ENCODE peak calls at places on chromosomes 3 and 15, in four cellular contexts. E is psoas muscle, K is HCT116, U is fibroblast of mammary gland. N is an unnamed sample.

GRCh38 chr3:12544652-12545472 is 437 bp downstream of the MKRN2OS start:
- DNase-seq in U (no peak), K (no peak), E (no peak), N (no peak)

GRCh38 chr3:103385991-103386390 is 951.2 kb downstream of the ZPLD1 start:
- DNase-seq in U (no peak), K (no peak), E (no peak), N (no peak)

GRCh38 chr3:129106320-129106719 is 15.3 kb downstream of the RAB43 start:
- DNase-seq in K (no peak), U (no peak), E (no peak), N (no peak)

GRCh38 chr3:117853923-117854322 is 1144.3 kb downstream of the TUSC7 start:
- DNase-seq in E (no peak), U (peak; percentile 88), K (no peak), N (peak; percentile 30)

GRCh38 chr3:156843071-156843808 is 17.1 kb downstream of the LEKR1 start:
- DNase-seq in E (no peak), K (no peak), U (no peak), N (no peak)

GRCh38 chr15:74768771-74769342 is 13.0 kb upstream of the CSK start:
- DNase-seq in U (peak; percentile 49), K (peak; percentile 42), E (no peak), N (peak; percentile 60)

GRCh38 chr3:35773398-35773797 is 134.1 kb downstream of the ARPP21 start:
- DNase-seq in E (no peak), K (no peak), U (no peak), N (no peak)

GRCh38 chr15:78398076-78398825 is 39.8 kb upstream of the IREB2 start:
- DNase-seq in K (no peak), E (no peak), U (no peak), N (no peak)

GRCh38 chr3:99858461-99858860 is 40.8 kb downstream of the CMSS1 start:
- DNase-seq in K (no peak), E (no peak), U (no peak), N (no peak)

GRCh38 chr3:12507871-12508281 is 23.6 kb downstream of the TSEN2 start:
- DNase-seq in E (peak; percentile 40), K (no peak), U (peak; percentile 94), N (peak; percentile 45)

GRCh38 chr3:8769088-8769822 is at the start of gene OXTR:
- DNase-seq in E (peak; percentile 57), U (peak; percentile 62), K (no peak), N (peak; percentile 79)

GRCh38 chr3:108377384-108377783 is 81.0 kb downstream of the HHLA2 start:
- DNase-seq in E (no peak), U (no peak), K (no peak), N (no peak)

GRCh38 chr3:108381531-108381930 is 85.2 kb downstream of the HHLA2 start:
- DNase-seq in U (no peak), K (no peak), E (no peak), N (no peak)

GRCh38 chr3:108383306-108383705 is 87.0 kb downstream of the HHLA2 start:
- DNase-seq in U (no peak), E (no peak), K (no peak), N (no peak)

GRCh38 chr3:108378153-108378951 is 82.0 kb downstream of the HHLA2 start:
- DNase-seq in U (no peak), K (no peak), E (no peak), N (no peak)

GRCh38 chr3:108380128-108380795 is 83.9 kb downstream of the HHLA2 start:
- DNase-seq in U (no peak), E (no peak), K (no peak), N (no peak)
- H3K4me3 ChIP-seq in U (no peak overlapping the region), E (no peak overlapping the region), K (no peak overlapping the region), N (no peak overlapping the region)

GRCh38 chr15:31435256-31435781 is 108.7 kb downstream of the KLF13 start:
- DNase-seq in U (peak; percentile 86), K (peak; percentile 59), E (peak; percentile 59), N (peak; percentile 86)
- H3K4me3 ChIP-seq in U (peak overlapping the region; percentile 24), K (no peak overlapping the region), E (peak overlapping the region; percentile 44), N (peak overlapping the region; percentile 10)

GRCh38 chr15:89652666-89653065 is 2.6 kb downstream of the KIF7 start:
- DNase-seq in K (no peak), U (no peak), E (no peak), N (no peak)

GRCh38 chr15:89654311-89654761 is 931 bp downstream of the KIF7 start:
- DNase-seq in E (no peak), K (no peak), U (peak; percentile 83), N (peak; percentile 43)

GRCh38 chr15:89656116-89656815 is 999 bp upstream of the KIF7 start:
- DNase-seq in U (peak; percentile 28), E (no peak), K (no peak), N (no peak)

GRCh38 chr15:89653578-89653977 is 1.7 kb downstream of the KIF7 start:
- DNase-seq in E (no peak), U (no peak), K (no peak), N (no peak)

DNA sequence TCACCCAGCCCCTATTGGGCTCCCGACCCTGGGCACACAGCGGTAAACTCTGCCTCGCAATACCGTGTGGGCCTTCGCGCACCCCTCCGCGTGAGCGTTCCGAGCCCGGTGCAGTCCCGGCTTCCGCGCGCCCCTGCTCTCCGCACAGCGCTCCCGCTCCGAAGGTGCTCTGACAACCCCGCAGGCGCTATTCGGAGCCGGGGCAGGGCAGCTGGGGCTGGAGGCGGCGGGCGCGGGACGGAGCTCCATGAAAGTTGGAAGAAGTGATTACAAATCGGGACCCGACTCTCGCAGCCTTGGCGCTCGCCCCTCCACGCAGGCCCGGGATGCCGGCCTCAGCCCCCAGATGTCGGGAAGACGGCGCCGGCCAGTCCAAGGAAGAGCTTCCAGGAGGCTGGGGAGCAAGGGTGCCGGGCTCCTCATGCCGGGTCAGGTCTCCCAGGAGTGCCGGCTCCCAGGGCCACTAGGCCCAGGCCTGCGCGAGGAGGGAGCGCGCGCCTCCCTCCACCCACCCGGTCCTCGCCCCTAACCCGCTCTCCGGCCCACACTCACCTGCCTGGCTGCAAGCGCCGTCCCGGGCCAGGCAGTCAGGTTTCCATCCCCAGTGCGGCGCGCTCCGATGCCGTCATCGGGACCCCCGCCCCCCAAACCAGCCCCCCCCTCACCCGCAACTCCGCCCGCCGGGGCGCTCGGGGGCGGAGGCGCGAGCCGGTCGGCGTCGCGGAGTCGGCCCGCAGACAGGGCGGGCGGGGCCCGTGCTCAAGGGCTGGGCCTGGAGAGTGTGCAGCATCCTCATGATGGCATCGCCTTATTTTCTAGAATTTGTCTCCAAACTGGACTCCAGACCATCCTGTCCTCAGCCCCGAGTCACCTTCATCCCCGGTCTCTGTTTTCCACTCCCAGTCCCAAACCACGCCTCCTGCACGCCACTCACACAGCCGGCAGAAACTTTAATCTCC is at the start of gene KIF7:
- DNase-seq in K (no peak), E (peak; percentile 48), U (peak; percentile 40), N (peak; percentile 55)
- H3K4me3 ChIP-seq in K (no peak within 1 kb of the TSS), E (peak within 1 kb of the TSS; percentile 67), U (peak within 1 kb of the TSS; percentile 66), N (peak within 1 kb of the TSS; percentile 85)

GRCh38 chr3:44624696-44625528 is at the start of gene ZNF197:
- DNase-seq in U (peak; percentile 89), E (peak; percentile 86), K (peak; percentile 90), N (peak; percentile 87)
- H3K4me3 ChIP-seq in U (peak within 1 kb of the TSS; percentile 70), E (peak within 1 kb of the TSS; percentile 97), K (peak within 1 kb of the TSS; percentile 87), N (peak within 1 kb of the TSS; percentile 64)